ENCODE peak calls at places on chromosome 4, in nine cellular contexts. I, K, X, B, C, Q, O, Y and F are unnamed samples.

GRCh38 chr4:114782842-114783595 is 184.4 kb downstream of the UGT8 start:
- DNase-seq in Q (no peak), I (no peak), X (peak; percentile 54), C (no peak), K (no peak), O (no peak), Y (no peak), B (no peak), F (no peak)

GRCh38 chr4:1049591-1049905 is 38.1 kb downstream of the FGFRL1 start:
- DNase-seq in I (no peak), O (no peak), X (no peak), Y (no peak), K (peak; percentile 5), B (peak; percentile 68), Q (no peak), C (no peak), F (no peak)

GRCh38 chr4:57442834-57443291 is 332.7 kb upstream of the IGFBP7 start:
- DNase-seq in O (peak; percentile 13), I (peak; percentile 43), K (peak; percentile 77), Y (no peak), Q (no peak), C (peak; percentile 16), X (peak; percentile 83), B (no peak), F (no peak)

GRCh38 chr4:110309686-110310085 is 111.3 kb upstream of the ELOVL6 start:
- DNase-seq in C (no peak), I (no peak), X (no peak), O (peak; percentile 2), B (no peak), Q (no peak), Y (no peak), K (no peak), F (no peak)

GRCh38 chr4:165096776-165097175 is 15.9 kb downstream of the TMEM192 start:
- DNase-seq in Q (peak; percentile 11), Y (no peak), X (peak; percentile 56), B (no peak), O (peak; percentile 44), C (no peak), K (no peak), I (peak; percentile 20), F (no peak)

GRCh38 chr4:74311696-74312313 is 3.5 kb downstream of the EPGN start:
- DNase-seq in K (peak; percentile 24), I (peak; percentile 70), O (peak; percentile 62), C (peak; percentile 61), Q (peak; percentile 13), B (no peak), Y (no peak), X (peak; percentile 82), F (no peak)

GRCh38 chr4:53987761-53988171 is 76.6 kb downstream of the CHIC2 start:
- DNase-seq in B (no peak), K (no peak), O (peak; percentile 81), X (no peak), Y (no peak), C (peak; percentile 24), Q (no peak), I (no peak), F (no peak)

GRCh38 chr4:3822230-3822947 is 56.2 kb downstream of the ADRA2C start:
- DNase-seq in O (no peak), I (no peak), K (no peak), Q (no peak), C (peak; percentile 11), Y (no peak), B (no peak), X (no peak), F (no peak)

GRCh38 chr4:180059216-180059881 is 2183.9 kb upstream of the TENM3 start:
- DNase-seq in I (no peak), Y (no peak), O (no peak), C (peak; percentile 10), B (no peak), Q (no peak), X (peak; percentile 55), K (peak; percentile 26), F (no peak)

GRCh38 chr4:2792396-2792710 is 532 bp upstream of the SH3BP2 start:
- DNase-seq in B (no peak), C (no peak), I (no peak), X (no peak), Q (no peak), O (no peak), K (no peak), Y (peak; percentile 9), F (no peak)
- H3K4me1 ChIP-seq in B (peaks cover 50% of the 10 kb centered on the region), C (peaks cover 8% of the 10 kb centered on the region), I (peaks cover 38% of the 10 kb centered on the region), X (peaks cover 5% of the 10 kb centered on the region), Q (peaks cover 41% of the 10 kb centered on the region), O (peaks cover 32% of the 10 kb centered on the region), K (peaks cover 59% of the 10 kb centered on the region), Y (peaks cover 84% of the 10 kb centered on the region), F (peaks cover 37% of the 10 kb centered on the region)

GRCh38 chr4:173398251-173398650 is 665 bp downstream of the SCRG1 start:
- DNase-seq in Q (no peak), Y (no peak), I (no peak), K (no peak), O (no peak), X (no peak), C (no peak), B (no peak), F (no peak)
- H3K27ac ChIP-seq in Q (no peak overlapping the region), Y (no peak overlapping the region), I (no peak overlapping the region), K (no peak overlapping the region), O (no peak overlapping the region), X (no peak overlapping the region), C (no peak overlapping the region), B (peak overlapping the region; percentile 72), F (no peak overlapping the region)

GRCh38 chr4:80069837-80070788 is 2.9 kb downstream of the ANTXR2 start:
- DNase-seq in O (peak; percentile 56), Q (no peak), K (no peak), I (peak; percentile 17), X (no peak), C (no peak), Y (no peak), B (no peak), F (no peak)
- H3K36me3 ChIP-seq in O (peaks cover 15% of the 10 kb centered on the region), Q (peaks cover 17% of the 10 kb centered on the region), K (no peaks in the 10 kb centered on the region), I (peaks cover 6% of the 10 kb centered on the region), X (no peaks in the 10 kb centered on the region), C (no peaks in the 10 kb centered on the region), Y (no peaks in the 10 kb centered on the region), B (peaks cover 11% of the 10 kb centered on the region), F (no peaks in the 10 kb centered on the region)

DNA sequence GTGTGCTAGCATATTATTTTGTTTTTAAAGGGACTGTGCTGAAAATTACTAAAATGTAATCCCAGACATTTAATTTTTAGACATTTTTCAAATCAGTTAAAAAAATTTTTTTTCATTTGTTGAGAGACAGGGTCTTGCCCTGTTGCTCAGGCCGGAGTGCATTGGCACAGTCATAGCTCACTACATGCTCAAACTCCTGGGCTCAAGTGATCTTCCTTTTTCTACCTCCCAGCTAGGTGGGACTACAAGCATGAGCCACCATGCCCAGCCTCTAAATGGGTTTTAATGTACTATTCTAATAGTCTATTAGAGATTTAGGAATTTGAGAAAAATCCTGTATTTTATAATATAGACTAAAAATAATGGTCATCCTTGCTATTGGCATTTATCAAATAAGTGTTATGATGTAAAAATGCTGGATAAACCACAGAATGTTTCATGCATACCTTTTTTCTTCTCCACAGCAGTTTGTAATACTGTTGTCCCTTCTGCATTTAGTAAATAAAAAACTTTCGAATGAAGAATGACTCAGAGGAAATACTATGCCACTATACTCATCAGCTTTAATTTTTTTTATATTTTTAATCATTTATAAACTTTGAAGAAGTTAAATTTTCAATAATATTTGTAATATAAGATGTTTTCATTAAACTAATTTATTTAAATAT is 29.8 kb downstream of the CPEB2 start:
- DNase-seq in Q (no peak), O (peak; percentile 55), X (no peak), I (peak; percentile 21), K (no peak), B (no peak), Y (no peak), C (no peak), F (no peak)
- H3K4me1 ChIP-seq in Q (no peaks in the 10 kb centered on the region), O (peaks cover 7% of the 10 kb centered on the region), X (peaks cover 5% of the 10 kb centered on the region), I (peaks cover 36% of the 10 kb centered on the region), K (peaks cover 33% of the 10 kb centered on the region), B (peaks cover 32% of the 10 kb centered on the region), Y (peaks cover 54% of the 10 kb centered on the region), C (no peaks in the 10 kb centered on the region), F (no peaks in the 10 kb centered on the region)

GRCh38 chr4:82428526-82428968 is 1.7 kb downstream of the HNRNPDL start:
- DNase-seq in Q (no peak), B (no peak), K (no peak), Y (no peak), X (no peak), I (no peak), C (no peak), O (no peak), F (no peak)
- H3K27ac ChIP-seq in Q (peak overlapping the region; percentile 99), B (peak overlapping the region; percentile 95), K (peak overlapping the region; percentile 88), Y (peak overlapping the region; percentile 98), X (no peak overlapping the region), I (peak overlapping the region; percentile 10), C (no peak overlapping the region), O (no peak overlapping the region), F (peak overlapping the region; percentile 99)

GRCh38 chr4:83261307-83261706 is 23.3 kb downstream of the COQ2 start:
- DNase-seq in Q (no peak), C (peak; percentile 87), K (peak; percentile 66), X (no peak), O (no peak), I (no peak), Y (no peak), B (no peak), F (no peak)
- H3K36me3 ChIP-seq in Q (peaks cover 2% of the 10 kb centered on the region), C (no peaks in the 10 kb centered on the region), K (no peaks in the 10 kb centered on the region), X (no peaks in the 10 kb centered on the region), O (peaks cover 3% of the 10 kb centered on the region), I (no peaks in the 10 kb centered on the region), Y (no peaks in the 10 kb centered on the region), B (no peaks in the 10 kb centered on the region), F (no peaks in the 10 kb centered on the region)

DNA sequence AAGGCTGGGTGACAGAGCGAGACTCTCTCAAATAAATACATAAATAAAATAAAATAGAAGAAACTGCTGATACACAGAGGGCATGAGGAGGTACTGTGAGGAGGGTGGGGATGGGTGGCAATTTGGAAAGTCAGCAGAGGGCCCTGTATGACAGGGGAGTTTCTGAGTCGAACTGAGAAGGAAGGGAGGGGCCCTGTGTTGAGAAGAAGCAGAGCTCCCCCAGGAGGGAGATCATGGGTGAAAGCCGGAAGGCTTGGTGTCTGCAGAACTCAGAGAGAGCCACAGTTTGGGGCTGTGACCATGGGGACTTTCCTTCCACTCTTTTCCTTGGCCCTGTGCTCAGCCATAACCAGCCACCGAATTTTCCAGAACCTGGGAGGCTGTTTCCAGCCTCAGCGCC is 24.8 kb upstream of the AFAP1 start:
- DNase-seq in I (no peak), B (no peak), Y (no peak), K (no peak), Q (no peak), O (no peak), C (no peak), X (no peak), F (peak; percentile 21)
- H3K4me1 ChIP-seq in I (peaks cover 35% of the 10 kb centered on the region), B (peaks cover 19% of the 10 kb centered on the region), Y (peaks cover 47% of the 10 kb centered on the region), K (peaks cover 25% of the 10 kb centered on the region), Q (peaks cover 9% of the 10 kb centered on the region), O (peaks cover 25% of the 10 kb centered on the region), C (no peaks in the 10 kb centered on the region), X (peaks cover 7% of the 10 kb centered on the region), F (peaks cover 52% of the 10 kb centered on the region)

DNA sequence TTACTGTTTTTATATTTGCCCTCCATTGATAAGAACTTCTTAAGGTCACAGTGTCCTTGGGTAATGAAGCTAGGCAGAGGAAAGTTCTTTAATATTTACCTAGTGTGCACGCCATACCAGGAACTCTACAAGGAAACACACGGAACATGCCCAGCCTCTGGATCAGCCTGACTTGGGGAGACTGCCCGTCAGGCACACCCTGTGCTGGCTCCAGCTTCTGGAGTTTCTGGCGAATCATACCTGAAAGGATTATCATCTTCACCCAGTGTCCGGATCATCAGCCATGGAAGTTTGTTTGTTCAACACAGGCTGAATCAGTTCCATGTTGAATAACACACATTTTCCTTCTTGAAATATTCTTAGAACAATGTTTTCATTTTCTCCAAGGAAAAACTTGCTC is 176.6 kb downstream of the SHROOM3 start:
- DNase-seq in Q (no peak), O (peak; percentile 68), B (peak; percentile 77), Y (no peak), K (peak; percentile 66), X (no peak), I (peak; percentile 56), C (peak; percentile 90), F (no peak)
- H3K27ac ChIP-seq in Q (no peak overlapping the region), O (peak overlapping the region; percentile 77), B (peak overlapping the region; percentile 84), Y (peak overlapping the region; percentile 80), K (peak overlapping the region; percentile 52), X (peak overlapping the region; percentile 0), I (no peak overlapping the region), C (peak overlapping the region; percentile 76), F (no peak overlapping the region)